ENCODE peak calls at places on chromosomes 2 and 18, in four cellular contexts. One of them, this sample, is unnamed.

GRCh38 chr2:8515390-8515761 is 166.5 kb upstream of the ID2 start:
- DNase-seq in H1: no peak
- DNase-seq in HepG2: no peak
- DNase-seq in GM12878: peak
- DNase-seq in this sample: no peak

GRCh38 chr2:10076988-10077527 is 3.2 kb downstream of the CYS1 start:
- DNase-seq in H1: no peak
- DNase-seq in HepG2: no peak
- DNase-seq in GM12878: no peak
- DNase-seq in this sample: no peak

GRCh38 chr2:50392185-50392584 is 639.7 kb downstream of the NRXN1 start:
- DNase-seq in H1: no peak
- DNase-seq in HepG2: no peak
- DNase-seq in GM12878: no peak
- DNase-seq in this sample: no peak

GRCh38 chr2:75716406-75716805 is 5.7 kb upstream of the GCFC2 start:
- DNase-seq in H1: no peak
- DNase-seq in HepG2: no peak
- DNase-seq in GM12878: no peak
- DNase-seq in this sample: no peak

GRCh38 chr2:95333888-95334338 is 36.8 kb downstream of the KCNIP3 start:
- DNase-seq in H1: no peak
- DNase-seq in HepG2: no peak
- DNase-seq in GM12878: no peak
- DNase-seq in this sample: no peak

GRCh38 chr2:63301481-63301880 is 250.9 kb downstream of the OTX1 start:
- DNase-seq in H1: no peak
- DNase-seq in HepG2: no peak
- DNase-seq in GM12878: no peak
- DNase-seq in this sample: no peak

GRCh38 chr2:112686348-112687217 is 34.2 kb upstream of the NT5DC4 start:
- DNase-seq in H1: no peak
- DNase-seq in HepG2: no peak
- DNase-seq in GM12878: no peak
- DNase-seq in this sample: no peak

GRCh38 chr2:24382363-24383021 is 22.2 kb upstream of the ITSN2 start:
- DNase-seq in H1: no peak
- DNase-seq in HepG2: no peak
- DNase-seq in GM12878: no peak
- DNase-seq in this sample: peak

GRCh38 chr2:233414273-233414654 is 60.0 kb downstream of the DGKD start:
- DNase-seq in H1: no peak
- DNase-seq in HepG2: no peak
- DNase-seq in GM12878: no peak
- DNase-seq in this sample: no peak

GRCh38 chr2:1405967-1406366 is 7.3 kb upstream of the TPO start:
- DNase-seq in H1: no peak
- DNase-seq in HepG2: no peak
- DNase-seq in GM12878: no peak
- DNase-seq in this sample: no peak

GRCh38 chr18:74251297-74252031 is 40.3 kb downstream of the CYB5A start:
- DNase-seq in H1: no peak
- DNase-seq in HepG2: peak
- DNase-seq in GM12878: no peak
- DNase-seq in this sample: no peak

GRCh38 chr2:129801575-129801974 is 177.9 kb upstream of the RAB6C start:
- DNase-seq in H1: no peak
- DNase-seq in HepG2: no peak
- DNase-seq in GM12878: no peak
- DNase-seq in this sample: peak

GRCh38 chr2:6577960-6578359 is 287.7 kb downstream of the CMPK2 start:
- DNase-seq in H1: no peak
- DNase-seq in HepG2: no peak
- DNase-seq in GM12878: no peak
- DNase-seq in this sample: no peak

GRCh38 chr2:217816396-217816869 is 186.4 kb downstream of the TNS1 start:
- DNase-seq in H1: no peak
- DNase-seq in HepG2: no peak
- DNase-seq in GM12878: no peak
- DNase-seq in this sample: peak

GRCh38 chr2:175855794-175856453 is 146.1 kb downstream of the LNPK start:
- DNase-seq in H1: no peak
- DNase-seq in HepG2: no peak
- DNase-seq in GM12878: no peak
- DNase-seq in this sample: no peak

GRCh38 chr2:68745006-68745405 is 10.4 kb downstream of the ARHGAP25 start:
- DNase-seq in H1: no peak
- DNase-seq in HepG2: no peak
- DNase-seq in GM12878: no peak
- DNase-seq in this sample: no peak

GRCh38 chr2:41791523-41791922 is 256.3 kb upstream of the PKDCC start:
- DNase-seq in H1: no peak
- DNase-seq in HepG2: peak
- DNase-seq in GM12878: no peak
- DNase-seq in this sample: no peak

GRCh38 chr18:7535436-7536190 is 31.5 kb upstream of the PTPRM start:
- DNase-seq in H1: no peak
- DNase-seq in HepG2: no peak
- DNase-seq in GM12878: no peak
- DNase-seq in this sample: no peak

GRCh38 chr2:105834931-105835330 is 90.2 kb downstream of the NCK2 start:
- DNase-seq in H1: no peak
- DNase-seq in HepG2: no peak
- DNase-seq in GM12878: peak
- DNase-seq in this sample: no peak

GRCh38 chr18:59748628-59749360 is 51.6 kb upstream of the CCBE1 start:
- DNase-seq in H1: no peak
- DNase-seq in HepG2: no peak
- DNase-seq in GM12878: no peak
- DNase-seq in this sample: no peak

GRCh38 chr2:169362346-169363026 is at the start of gene LRP2:
- DNase-seq in H1: no peak
- DNase-seq in HepG2: peak
- DNase-seq in GM12878: no peak
- DNase-seq in this sample: peak

GRCh38 chr2:22890142-22890541 is 494.8 kb upstream of the KLHL29 start:
- DNase-seq in H1: no peak
- DNase-seq in HepG2: no peak
- DNase-seq in GM12878: no peak
- DNase-seq in this sample: no peak

GRCh38 chr2:74039611-74040010 is 54.9 kb downstream of the TET3 start:
- DNase-seq in H1: no peak
- DNase-seq in HepG2: no peak
- DNase-seq in GM12878: no peak
- DNase-seq in this sample: no peak

GRCh38 chr2:10422732-10423399 is 25.3 kb downstream of the ODC1 start:
- DNase-seq in H1: no peak
- DNase-seq in HepG2: no peak
- DNase-seq in GM12878: no peak
- DNase-seq in this sample: no peak

GRCh38 chr18:5975111-5975622 is 79.8 kb upstream of the TMEM200C start:
- DNase-seq in H1: no peak
- DNase-seq in HepG2: no peak
- DNase-seq in GM12878: peak
- DNase-seq in this sample: no peak

GRCh38 chr2:15967415-15968279 is 27.3 kb downstream of the MYCN start:
- DNase-seq in H1: no peak
- DNase-seq in HepG2: no peak
- DNase-seq in GM12878: no peak
- DNase-seq in this sample: no peak

GRCh38 chr2:53856272-53856671 is 3.5 kb downstream of the GPR75 start:
- DNase-seq in H1: no peak
- DNase-seq in HepG2: no peak
- DNase-seq in GM12878: no peak
- DNase-seq in this sample: peak

GRCh38 chr18:48862116-48862515 is 88.6 kb downstream of the SMAD7 start:
- DNase-seq in H1: no peak
- DNase-seq in HepG2: no peak
- DNase-seq in GM12878: no peak
- DNase-seq in this sample: no peak

GRCh38 chr2:36500072-36500471 is 97.9 kb downstream of the FEZ2 start:
- DNase-seq in H1: no peak
- DNase-seq in HepG2: no peak
- DNase-seq in GM12878: no peak
- DNase-seq in this sample: no peak

GRCh38 chr2:13545320-13545719 is 828.6 kb downstream of the TRIB2 start:
- DNase-seq in H1: no peak
- DNase-seq in HepG2: no peak
- DNase-seq in GM12878: no peak
- DNase-seq in this sample: no peak

DNA sequence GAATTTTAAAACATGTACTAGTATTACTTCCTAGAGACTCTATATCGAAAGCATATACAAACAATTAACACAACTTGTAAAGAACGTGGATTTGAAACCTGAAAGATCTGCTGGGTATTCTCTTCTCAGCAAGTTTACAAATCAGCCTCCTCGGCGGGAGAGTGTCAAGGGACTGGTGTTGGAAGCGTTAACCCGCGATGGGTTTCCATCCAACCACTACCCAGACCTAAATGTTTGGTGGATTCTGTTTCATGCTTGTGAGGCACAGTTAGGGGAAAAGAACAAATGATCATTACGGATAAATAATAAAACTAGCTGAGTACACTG is 770 bp downstream of the C2orf42 start:
- DNase-seq in H1: no peak
- DNase-seq in HepG2: no peak
- DNase-seq in GM12878: no peak
- DNase-seq in this sample: peak
- TF ChIP-seq TCF12 in H1: no peak
- TF ChIP-seq TCF12 in HepG2: no peak
- TF ChIP-seq TCF12 in GM12878: no peak
- TF ChIP-seq TCF12 in this sample: no peak

DNA sequence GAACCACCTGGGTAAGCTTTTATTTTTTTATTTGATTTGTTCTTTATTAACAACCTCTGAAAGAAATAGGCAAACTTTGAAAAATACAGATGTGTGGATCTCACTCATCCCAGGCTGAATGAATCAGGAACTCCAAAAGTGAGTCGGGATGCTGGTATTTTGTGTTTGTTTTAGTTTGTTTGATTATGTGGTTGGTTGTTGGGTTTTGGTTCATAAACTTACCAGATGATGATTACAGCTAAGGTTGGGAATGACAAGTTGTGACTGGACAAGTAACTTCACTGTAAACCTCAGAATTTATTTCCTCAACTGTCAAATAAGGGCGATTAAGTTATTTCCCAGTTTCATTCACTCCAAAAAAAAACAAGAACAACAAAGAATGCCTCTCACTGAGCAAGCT is 80.5 kb upstream of the KIF5C start:
- DNase-seq in H1: no peak
- DNase-seq in HepG2: no peak
- DNase-seq in GM12878: no peak
- DNase-seq in this sample: no peak
- TF ChIP-seq TCF12 in H1: no peak
- TF ChIP-seq TCF12 in HepG2: no peak
- TF ChIP-seq TCF12 in GM12878: no peak
- TF ChIP-seq TCF12 in this sample: no peak

GRCh38 chr2:26809211-26809610 is 23.4 kb downstream of the CENPA start:
- DNase-seq in H1: no peak
- DNase-seq in HepG2: no peak
- DNase-seq in GM12878: no peak
- DNase-seq in this sample: no peak

GRCh38 chr2:26805241-26805676 is 19.4 kb downstream of the CENPA start:
- DNase-seq in H1: no peak
- DNase-seq in HepG2: no peak
- DNase-seq in GM12878: no peak
- DNase-seq in this sample: no peak

GRCh38 chr2:26811261-26811660 is 25.4 kb downstream of the CENPA start:
- DNase-seq in H1: no peak
- DNase-seq in HepG2: no peak
- DNase-seq in GM12878: no peak
- DNase-seq in this sample: no peak

GRCh38 chr2:26809876-26810577 is 24.2 kb downstream of the CENPA start:
- DNase-seq in H1: no peak
- DNase-seq in HepG2: no peak
- DNase-seq in GM12878: no peak
- DNase-seq in this sample: no peak

DNA sequence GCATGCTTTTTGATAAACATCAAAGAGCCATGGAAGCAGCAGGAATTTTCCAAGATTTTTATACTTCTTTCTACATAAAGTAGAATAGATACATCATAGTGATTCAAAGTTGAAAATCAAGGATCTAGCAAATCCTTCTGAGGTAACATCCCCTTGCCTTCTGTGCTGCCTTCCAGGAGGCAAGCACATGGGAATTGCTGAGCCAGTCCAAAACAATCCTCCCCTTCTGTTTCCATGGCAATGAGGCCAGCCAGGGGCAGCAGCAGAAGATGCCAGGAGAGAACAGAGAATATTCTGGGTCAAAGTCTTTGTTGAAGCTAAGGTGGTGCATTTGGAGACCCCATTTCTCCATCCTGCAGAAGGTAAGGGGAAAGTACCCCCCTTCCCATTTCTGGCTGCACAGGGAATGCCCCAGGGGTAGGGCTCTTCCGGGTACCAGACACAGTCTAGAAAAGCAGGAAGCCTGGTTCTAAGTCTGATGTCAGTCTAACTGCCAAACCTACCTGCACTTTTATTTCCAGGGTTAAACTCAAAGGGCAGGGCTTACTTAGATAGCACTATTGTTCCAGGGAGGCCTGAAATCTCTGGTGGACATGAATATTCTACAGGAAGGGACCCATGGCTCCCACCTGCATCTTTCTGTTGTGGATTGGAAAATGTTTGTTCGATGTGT is 22.1 kb downstream of the CENPA start:
- DNase-seq in H1: no peak
- DNase-seq in HepG2: no peak
- DNase-seq in GM12878: no peak
- DNase-seq in this sample: peak
- TF ChIP-seq TCF12 in H1: no peak
- TF ChIP-seq TCF12 in HepG2: no peak
- TF ChIP-seq TCF12 in GM12878: no peak
- TF ChIP-seq TCF12 in this sample: no peak

DNA sequence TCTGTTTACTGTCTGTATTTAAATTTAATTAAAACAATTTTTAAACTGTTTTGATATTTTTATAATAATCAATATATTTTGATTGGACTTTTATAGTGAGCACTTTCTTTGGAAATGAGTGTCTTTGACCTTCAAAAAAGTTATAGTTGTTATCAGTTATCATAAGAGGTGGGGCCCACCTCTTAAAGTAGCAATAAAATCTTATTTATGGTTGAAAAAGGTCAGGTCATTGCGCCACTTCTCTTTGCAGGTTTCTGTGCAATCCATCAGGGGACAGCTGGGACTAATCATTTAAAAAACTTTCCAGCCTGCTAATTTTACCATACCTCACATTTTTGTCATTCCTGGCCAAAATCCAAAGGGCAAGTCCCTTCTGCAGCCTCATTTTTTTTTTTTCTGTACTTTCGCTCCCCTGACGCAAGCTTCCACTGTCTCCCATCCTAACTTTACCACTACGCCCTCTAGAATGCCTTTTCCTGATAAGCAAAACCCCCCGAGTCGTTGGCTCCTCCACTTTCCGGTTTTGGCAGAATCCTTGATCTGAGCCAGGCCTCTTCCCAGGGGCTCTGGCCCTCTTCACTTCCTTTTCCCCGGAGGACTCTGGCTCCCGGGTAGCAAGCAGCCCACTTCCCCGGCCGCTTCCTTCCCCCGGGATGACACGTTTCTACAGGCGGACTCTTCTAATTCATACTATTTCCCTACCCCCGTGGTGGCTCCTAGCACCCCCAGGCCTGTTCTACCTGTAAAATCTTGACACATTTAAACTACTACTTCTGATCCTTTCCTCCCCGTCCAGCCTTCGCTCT is 1.1 kb upstream of the SEH1L start:
- DNase-seq in H1: no peak
- DNase-seq in HepG2: peak
- DNase-seq in GM12878: no peak
- DNase-seq in this sample: peak
- TF ChIP-seq TCF12 in H1: no peak
- TF ChIP-seq TCF12 in HepG2: no peak
- TF ChIP-seq TCF12 in GM12878: no peak
- TF ChIP-seq TCF12 in this sample: peak